ENCODE peak calls at places on chromosomes 1 and 21, in five cellular contexts. One of them, this sample, is unnamed. For H3K4me1 and H3K27me3, the result is how much of the 10 kb centered on the place peaks cover.

GRCh38 chr1:203167026-203167912 is 8.4 kb downstream of the MYBPH start:
- DNase-seq in body of pancreas: no peak
- DNase-seq in left lung: no peak
- DNase-seq in stomach: no peak
- DNase-seq in psoas muscle: no peak
- DNase-seq in this sample: no peak

GRCh38 chr1:201955750-201956143 is 444 bp downstream of the TIMM17A start:
- DNase-seq in stomach: no peak
- DNase-seq in left lung: no peak
- DNase-seq in body of pancreas: no peak
- DNase-seq in psoas muscle: no peak
- DNase-seq in this sample: no peak

GRCh38 chr1:223759273-223759672 is 46.9 kb downstream of the CAPN2 start:
- DNase-seq in body of pancreas: no peak
- DNase-seq in stomach: no peak
- DNase-seq in psoas muscle: no peak
- DNase-seq in left lung: no peak
- DNase-seq in this sample: no peak

GRCh38 chr1:223634423-223634822 is 31.1 kb downstream of the CAPN8 start:
- DNase-seq in psoas muscle: no peak
- DNase-seq in left lung: no peak
- DNase-seq in body of pancreas: no peak
- DNase-seq in stomach: no peak
- DNase-seq in this sample: no peak

GRCh38 chr1:50531601-50532000 is 108.4 kb upstream of the DMRTA2 start:
- DNase-seq in psoas muscle: no peak
- DNase-seq in stomach: no peak
- DNase-seq in left lung: no peak
- DNase-seq in body of pancreas: no peak
- DNase-seq in this sample: no peak

GRCh38 chr21:45937721-45938452 is 43.7 kb upstream of the COL6A1 start:
- DNase-seq in left lung: no peak
- DNase-seq in stomach: no peak
- DNase-seq in body of pancreas: no peak
- DNase-seq in psoas muscle: no peak
- DNase-seq in this sample: no peak

GRCh38 chr1:33455537-33456301 is 16.7 kb upstream of the ZSCAN20 start:
- DNase-seq in body of pancreas: peak
- DNase-seq in left lung: no peak
- DNase-seq in stomach: peak
- DNase-seq in psoas muscle: peak
- DNase-seq in this sample: no peak

GRCh38 chr1:25217598-25218232 is 14.6 kb downstream of the SYF2 start:
- DNase-seq in stomach: no peak
- DNase-seq in psoas muscle: no peak
- DNase-seq in left lung: no peak
- DNase-seq in body of pancreas: no peak
- DNase-seq in this sample: no peak

GRCh38 chr1:22024485-22025367 is 23.3 kb downstream of the CELA3A start:
- DNase-seq in left lung: peak
- DNase-seq in stomach: peak
- DNase-seq in body of pancreas: peak
- DNase-seq in psoas muscle: peak
- DNase-seq in this sample: peak

GRCh38 chr1:223123238-223123976 is 19.6 kb downstream of the TLR5 start:
- DNase-seq in psoas muscle: peak
- DNase-seq in body of pancreas: peak
- DNase-seq in left lung: peak
- DNase-seq in stomach: peak
- DNase-seq in this sample: peak

GRCh38 chr1:25063591-25064416 is 133.7 kb upstream of the RUNX3 start:
- DNase-seq in left lung: no peak
- DNase-seq in stomach: no peak
- DNase-seq in psoas muscle: no peak
- DNase-seq in body of pancreas: no peak
- DNase-seq in this sample: no peak

GRCh38 chr1:233843523-233844204 is 60.8 kb upstream of the SLC35F3 start:
- DNase-seq in left lung: no peak
- DNase-seq in stomach: no peak
- DNase-seq in body of pancreas: no peak
- DNase-seq in psoas muscle: no peak
- DNase-seq in this sample: no peak

GRCh38 chr1:28737245-28738137 is 751 bp downstream of the YTHDF2 start:
- DNase-seq in left lung: peak
- DNase-seq in body of pancreas: peak
- DNase-seq in psoas muscle: peak
- DNase-seq in stomach: peak
- DNase-seq in this sample: peak

GRCh38 chr1:6438047-6438525 is 13.5 kb downstream of the ESPN start:
- DNase-seq in left lung: peak
- DNase-seq in psoas muscle: peak
- DNase-seq in stomach: peak
- DNase-seq in body of pancreas: peak
- DNase-seq in this sample: peak

GRCh38 chr21:26844258-26845065 is 747 bp downstream of the ADAMTS1 start:
- DNase-seq in stomach: no peak
- DNase-seq in left lung: peak
- DNase-seq in psoas muscle: peak
- DNase-seq in body of pancreas: peak
- DNase-seq in this sample: no peak

GRCh38 chr1:13513885-13514546 is at the start of gene LRRC38:
- DNase-seq in body of pancreas: no peak
- DNase-seq in stomach: no peak
- DNase-seq in left lung: no peak
- DNase-seq in psoas muscle: peak
- DNase-seq in this sample: no peak

GRCh38 chr1:57160594-57160993 is 194.8 kb upstream of the C8B start:
- DNase-seq in psoas muscle: no peak
- DNase-seq in left lung: no peak
- DNase-seq in stomach: no peak
- DNase-seq in body of pancreas: no peak
- DNase-seq in this sample: no peak
- H3K4me1 ChIP-seq in psoas muscle: under half
- H3K4me1 ChIP-seq in left lung: under half
- H3K4me1 ChIP-seq in stomach: under half
- H3K4me1 ChIP-seq in body of pancreas: under half
- H3K4me1 ChIP-seq in this sample: under half

DNA sequence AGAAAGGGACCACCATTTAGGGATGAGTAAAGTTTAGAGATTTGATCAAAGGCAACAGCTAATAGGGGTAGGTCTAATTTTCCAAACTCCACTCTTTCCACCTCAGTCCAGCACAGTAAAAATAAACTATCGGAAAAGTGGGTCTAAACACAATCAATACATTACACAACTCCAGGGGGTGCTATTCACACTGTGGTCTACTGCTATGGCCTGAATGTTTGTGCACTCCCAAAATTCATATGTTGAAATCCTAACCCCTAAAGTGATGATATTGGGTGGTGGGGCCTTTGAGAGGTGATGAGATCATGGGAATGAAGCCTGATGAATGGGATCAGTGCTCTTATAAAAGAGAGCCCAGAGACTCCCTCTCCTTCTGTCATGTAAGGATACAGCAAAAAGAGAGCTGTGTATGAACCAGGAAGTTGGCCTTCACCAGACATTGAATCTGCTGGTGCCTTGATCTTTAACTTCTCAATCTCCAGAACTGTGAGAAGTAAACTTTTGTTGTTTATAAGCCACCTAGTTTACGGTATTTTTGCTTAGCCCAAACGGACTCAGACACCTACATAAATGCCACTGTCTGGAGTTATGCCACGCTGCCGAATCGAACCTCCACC is 193.9 kb downstream of the OMA1 start:
- DNase-seq in body of pancreas: no peak
- DNase-seq in stomach: no peak
- DNase-seq in left lung: no peak
- DNase-seq in psoas muscle: no peak
- DNase-seq in this sample: no peak
- TF ChIP-seq CTCF in body of pancreas: no peak
- TF ChIP-seq CTCF in stomach: no peak
- TF ChIP-seq CTCF in left lung: no peak
- TF ChIP-seq CTCF in psoas muscle: no peak
- TF ChIP-seq CTCF in this sample: no peak

DNA sequence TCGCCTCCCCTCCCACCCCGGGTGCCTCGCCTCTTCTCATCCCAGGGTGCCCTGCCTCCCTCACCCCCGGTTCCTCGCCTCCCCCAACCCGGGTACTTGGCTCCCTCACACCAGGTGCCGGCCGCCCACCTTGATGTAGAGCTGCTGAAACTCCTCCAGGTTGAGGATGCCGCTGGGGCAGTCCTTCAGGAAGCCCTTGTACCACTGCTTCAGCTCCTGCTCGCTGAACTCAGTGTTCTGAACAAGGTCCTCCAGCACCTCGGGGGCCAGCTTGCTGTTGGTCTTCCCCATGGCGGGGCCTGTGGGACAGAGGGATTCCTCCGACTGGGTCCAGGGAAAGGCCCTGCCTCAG is 6.9 kb downstream of the HPCAL4 start:
- DNase-seq in body of pancreas: no peak
- DNase-seq in psoas muscle: no peak
- DNase-seq in stomach: no peak
- DNase-seq in left lung: no peak
- DNase-seq in this sample: no peak
- H3K27me3 ChIP-seq in body of pancreas: under half
- H3K27me3 ChIP-seq in psoas muscle: under half
- H3K27me3 ChIP-seq in stomach: half or more
- H3K27me3 ChIP-seq in left lung: under half
- H3K27me3 ChIP-seq in this sample: under half

DNA sequence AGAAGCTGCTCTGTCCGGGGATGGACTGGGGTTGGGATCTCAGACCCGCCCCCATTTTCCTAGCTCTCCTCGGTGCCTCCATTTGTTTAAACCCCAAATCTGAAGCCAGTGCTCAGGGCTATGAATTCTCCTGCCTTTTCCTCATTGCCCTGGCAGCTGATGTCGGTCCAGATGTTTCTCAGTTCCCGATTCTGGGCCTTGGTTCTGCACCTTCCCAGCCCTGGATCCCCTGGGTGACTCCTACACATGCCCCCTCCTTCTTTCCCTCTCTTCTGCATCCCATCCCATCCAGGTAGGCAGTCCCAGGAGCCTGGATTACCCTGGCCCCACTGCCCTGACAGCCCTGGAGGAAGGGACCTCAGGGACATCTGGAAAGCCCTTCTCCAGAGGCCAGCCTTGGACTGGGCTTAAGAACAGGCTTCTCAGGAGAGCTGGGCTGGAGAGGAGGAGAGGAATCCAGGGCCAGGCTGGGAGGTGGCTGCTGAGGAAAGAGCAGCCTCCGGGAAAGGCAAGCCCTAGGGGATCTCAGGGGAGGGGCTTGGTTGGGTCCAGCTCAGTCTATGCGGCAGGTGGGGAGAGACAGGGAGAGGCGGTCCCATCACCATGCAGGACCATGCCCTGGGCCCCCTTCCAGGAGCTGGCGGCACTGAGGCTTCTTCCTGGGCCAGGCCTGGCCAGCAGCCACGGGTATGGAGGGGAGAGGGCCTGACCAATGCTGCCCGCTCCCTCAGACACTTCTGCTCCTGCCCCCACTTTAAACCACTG is 6.8 kb upstream of the EPS8L3 start:
- DNase-seq in stomach: peak
- DNase-seq in body of pancreas: peak
- DNase-seq in psoas muscle: peak
- DNase-seq in left lung: peak
- DNase-seq in this sample: no peak
- H3K4me1 ChIP-seq in stomach: under half
- H3K4me1 ChIP-seq in body of pancreas: under half
- H3K4me1 ChIP-seq in psoas muscle: under half
- H3K4me1 ChIP-seq in left lung: under half
- H3K4me1 ChIP-seq in this sample: under half

GRCh38 chr1:221945669-221946068 is 203.8 kb upstream of the DUSP10 start:
- DNase-seq in left lung: no peak
- DNase-seq in body of pancreas: no peak
- DNase-seq in psoas muscle: no peak
- DNase-seq in stomach: no peak
- DNase-seq in this sample: no peak
- TF ChIP-seq CTCF in left lung: no peak
- TF ChIP-seq CTCF in body of pancreas: no peak
- TF ChIP-seq CTCF in psoas muscle: no peak
- TF ChIP-seq CTCF in stomach: no peak
- TF ChIP-seq CTCF in this sample: no peak

GRCh38 chr1:228004887-228005462 is 1.8 kb upstream of the WNT3A start:
- DNase-seq in body of pancreas: no peak
- DNase-seq in psoas muscle: no peak
- DNase-seq in left lung: no peak
- DNase-seq in stomach: peak
- DNase-seq in this sample: peak

GRCh38 chr1:228003461-228004330 is 3.1 kb upstream of the WNT3A start:
- DNase-seq in psoas muscle: no peak
- DNase-seq in body of pancreas: no peak
- DNase-seq in left lung: no peak
- DNase-seq in stomach: peak
- DNase-seq in this sample: no peak

GRCh38 chr1:228005511-228006033 is 1.2 kb upstream of the WNT3A start:
- DNase-seq in body of pancreas: no peak
- DNase-seq in stomach: peak
- DNase-seq in left lung: no peak
- DNase-seq in psoas muscle: peak
- DNase-seq in this sample: no peak

GRCh38 chr1:228002792-228003191 is 4.0 kb upstream of the WNT3A start:
- DNase-seq in left lung: no peak
- DNase-seq in stomach: peak
- DNase-seq in body of pancreas: no peak
- DNase-seq in psoas muscle: no peak
- DNase-seq in this sample: no peak

GRCh38 chr1:228004331-228004871 is 2.4 kb upstream of the WNT3A start:
- DNase-seq in body of pancreas: no peak
- DNase-seq in left lung: no peak
- DNase-seq in stomach: peak
- DNase-seq in psoas muscle: no peak
- DNase-seq in this sample: no peak
- H3K27me3 ChIP-seq in body of pancreas: under half
- H3K27me3 ChIP-seq in left lung: half or more
- H3K27me3 ChIP-seq in stomach: half or more
- H3K27me3 ChIP-seq in psoas muscle: half or more
- H3K27me3 ChIP-seq in this sample: under half

DNA sequence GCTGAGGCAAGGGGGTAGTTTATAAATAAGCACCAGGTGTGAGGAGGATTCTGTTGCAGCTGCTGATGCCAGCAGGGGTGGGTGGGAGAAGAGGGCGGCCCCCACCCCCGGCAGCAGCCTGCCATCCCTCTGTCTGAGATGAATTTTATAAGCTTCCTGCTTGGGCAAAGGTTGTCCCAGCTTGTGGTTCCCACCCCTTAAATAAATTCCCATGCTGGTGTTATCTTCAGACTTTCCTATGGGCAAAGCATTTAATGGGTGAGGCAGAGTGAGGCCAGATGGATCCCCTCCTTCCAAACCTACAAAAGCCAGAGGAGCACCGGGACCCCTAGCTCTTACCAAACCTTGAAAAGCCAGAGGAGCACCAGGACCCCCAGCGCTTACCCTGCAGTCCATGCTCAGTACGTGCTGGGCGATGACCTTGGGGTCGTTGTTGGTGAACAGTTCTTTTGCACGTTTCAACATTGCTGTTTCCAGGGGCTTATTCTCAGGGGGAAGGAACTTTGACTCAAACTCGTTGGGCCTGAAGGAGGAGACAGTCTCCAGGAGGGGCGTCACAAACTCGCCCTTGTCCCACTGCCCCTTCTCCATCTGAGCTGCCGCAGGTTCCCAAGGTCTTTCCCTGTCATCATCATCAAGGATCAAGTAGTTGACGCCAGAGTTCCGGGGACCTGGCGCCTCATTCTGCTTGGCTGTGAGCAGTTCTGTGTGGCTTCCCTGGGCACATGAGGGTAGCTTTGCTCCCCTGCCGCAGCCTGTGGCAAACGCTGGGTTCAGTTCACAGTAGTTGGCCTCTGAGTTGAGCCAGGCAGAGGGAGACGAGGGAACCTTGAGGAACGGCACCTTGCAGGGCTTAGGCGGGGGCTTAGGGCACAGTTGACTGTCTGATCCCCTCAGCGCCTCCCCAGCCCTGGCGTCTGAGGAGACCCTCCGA is 99.5 kb downstream of the BCAR3 start:
- DNase-seq in psoas muscle: no peak
- DNase-seq in stomach: no peak
- DNase-seq in left lung: no peak
- DNase-seq in body of pancreas: no peak
- DNase-seq in this sample: no peak
- H3K4me1 ChIP-seq in psoas muscle: half or more
- H3K4me1 ChIP-seq in stomach: half or more
- H3K4me1 ChIP-seq in left lung: under half
- H3K4me1 ChIP-seq in body of pancreas: half or more
- H3K4me1 ChIP-seq in this sample: under half

This sample was measured in CD8-positive, alpha-beta T cell.